ENCODE peak calls at places on chromosomes 5 and 9, in seven cellular contexts. M is GM12865, H is AG10803, P is choroid plexus epithelial cell, L is OCI-LY7, T is epithelial cell of proximal tubule, F is H9. O is an unnamed sample.

GRCh38 chr9:113668057-113668456 is 204.5 kb downstream of the RGS3 start:
- DNase-seq in P (no peak), L (no peak), M (no peak), H (peak), T (no peak), F (no peak), O (no peak)

GRCh38 chr9:124770359-124771020 is 621 bp downstream of the NR6A1 start:
- DNase-seq in T (no peak), P (no peak), H (no peak), L (peak), M (peak), F (no peak), O (no peak)

GRCh38 chr5:52760695-52761366 is 26.9 kb upstream of the ITGA1 start:
- DNase-seq in P (no peak), M (no peak), T (no peak), F (no peak), L (no peak), H (no peak), O (no peak)

GRCh38 chr5:134136771-134137170 is 22.3 kb downstream of the TCF7 start:
- DNase-seq in H (no peak), M (no peak), L (no peak), T (no peak), F (peak), P (no peak), O (no peak)

GRCh38 chr5:40442346-40442745 is 237.4 kb upstream of the PTGER4 start:
- DNase-seq in P (peak), M (no peak), H (peak), T (peak), L (no peak), F (no peak), O (no peak)

GRCh38 chr5:119363936-119364335 is 8.1 kb downstream of the TNFAIP8 start:
- DNase-seq in F (no peak), L (no peak), T (no peak), P (no peak), M (peak), H (no peak), O (no peak)

GRCh38 chr5:99033014-99033931 is 104.5 kb upstream of the CHD1 start:
- DNase-seq in P (peak), M (no peak), T (no peak), F (no peak), L (no peak), H (no peak), O (no peak)

GRCh38 chr9:126805546-126806262 is 864 bp downstream of the ZBTB43 start:
- DNase-seq in H (peak), T (no peak), P (peak), F (no peak), M (peak), L (peak), O (peak)

GRCh38 chr9:84668204-84669007 is 1.1 kb upstream of the NTRK2 start:
- DNase-seq in P (peak), L (no peak), T (no peak), M (peak), H (peak), F (peak), O (peak)

GRCh38 chr9:124661184-124661755 is 109.8 kb downstream of the NR6A1 start:
- DNase-seq in H (no peak), P (peak), T (no peak), L (no peak), F (no peak), M (no peak), O (no peak)

GRCh38 chr5:11733185-11733839 is 170.9 kb downstream of the CTNND2 start:
- DNase-seq in F (no peak), L (no peak), T (no peak), M (no peak), P (no peak), H (no peak), O (no peak)

GRCh38 chr9:99561435-99562262 is 260.0 kb upstream of the NR4A3 start:
- DNase-seq in H (no peak), M (no peak), L (no peak), P (no peak), F (no peak), T (no peak), O (no peak)

GRCh38 chr5:64594601-64595518 is 89.0 kb downstream of the RGS7BP start:
- DNase-seq in T (no peak), M (peak), P (peak), L (peak), H (no peak), F (peak), O (no peak)

GRCh38 chr9:36833954-36834353 is 200.1 kb downstream of the PAX5 start:
- DNase-seq in T (no peak), F (peak), P (no peak), M (no peak), L (peak), H (no peak), O (no peak)

GRCh38 chr5:13658761-13659160 is 285.7 kb downstream of the DNAH5 start:
- DNase-seq in M (no peak), L (no peak), T (no peak), F (no peak), H (no peak), P (no peak), O (no peak)

GRCh38 chr5:149125386-149125891 is 15.9 kb upstream of the ABLIM3 start:
- DNase-seq in F (peak), T (no peak), H (no peak), M (no peak), P (peak), L (no peak), O (no peak)

GRCh38 chr5:61394078-61394701 is 62.1 kb downstream of the ZSWIM6 start:
- DNase-seq in T (no peak), M (no peak), H (no peak), L (no peak), P (no peak), F (no peak), O (no peak)

GRCh38 chr5:53327811-53328331 is 152.6 kb upstream of the FST start:
- DNase-seq in L (no peak), H (no peak), T (no peak), P (no peak), M (no peak), F (no peak), O (no peak)

GRCh38 chr9:35220659-35221338 is 59.0 kb downstream of the UNC13B start:
- DNase-seq in T (no peak), H (no peak), F (no peak), M (no peak), L (no peak), P (no peak), O (no peak)

GRCh38 chr9:96505316-96505991 is 55.5 kb downstream of the HABP4 start:
- DNase-seq in T (no peak), M (no peak), L (no peak), F (no peak), H (peak), P (no peak), O (no peak)

GRCh38 chr5:31036407-31036806 is 157.1 kb upstream of the CDH6 start:
- DNase-seq in M (no peak), P (peak), F (no peak), L (no peak), T (no peak), H (no peak), O (no peak)

GRCh38 chr5:35922468-35922867 is 16.0 kb downstream of the CAPSL start:
- DNase-seq in T (no peak), H (no peak), F (no peak), P (no peak), M (no peak), L (no peak), O (no peak)

GRCh38 chr5:112918679-112919078 is 3.3 kb downstream of the REEP5 start:
- DNase-seq in M (no peak), T (peak), H (no peak), F (no peak), P (peak), L (no peak), O (no peak)

GRCh38 chr5:40071870-40072269 is 607.8 kb upstream of the PTGER4 start:
- DNase-seq in T (peak), L (no peak), F (no peak), M (no peak), P (peak), H (peak), O (no peak)

GRCh38 chr9:30250872-30251271 is 2133.6 kb upstream of the ACO1 start:
- DNase-seq in L (no peak), H (no peak), F (no peak), T (no peak), M (no peak), P (no peak), O (no peak)

GRCh38 chr5:10301842-10302610 is 5.7 kb downstream of the CMBL start:
- DNase-seq in P (no peak), H (no peak), F (no peak), L (no peak), M (no peak), T (peak), O (no peak)

GRCh38 chr5:94645053-94645452 is 26.6 kb downstream of the SLF1 start:
- DNase-seq in F (no peak), L (no peak), T (no peak), M (no peak), P (no peak), H (no peak), O (no peak)

GRCh38 chr5:55306641-55307382 is 682 bp downstream of the DHX29 start:
- DNase-seq in P (no peak), L (peak), F (no peak), M (peak), T (no peak), H (no peak), O (peak)

GRCh38 chr5:78718827-78719226 is 70.3 kb upstream of the LHFPL2 start:
- DNase-seq in M (no peak), T (no peak), L (peak), H (no peak), F (no peak), P (no peak), O (no peak)

DNA sequence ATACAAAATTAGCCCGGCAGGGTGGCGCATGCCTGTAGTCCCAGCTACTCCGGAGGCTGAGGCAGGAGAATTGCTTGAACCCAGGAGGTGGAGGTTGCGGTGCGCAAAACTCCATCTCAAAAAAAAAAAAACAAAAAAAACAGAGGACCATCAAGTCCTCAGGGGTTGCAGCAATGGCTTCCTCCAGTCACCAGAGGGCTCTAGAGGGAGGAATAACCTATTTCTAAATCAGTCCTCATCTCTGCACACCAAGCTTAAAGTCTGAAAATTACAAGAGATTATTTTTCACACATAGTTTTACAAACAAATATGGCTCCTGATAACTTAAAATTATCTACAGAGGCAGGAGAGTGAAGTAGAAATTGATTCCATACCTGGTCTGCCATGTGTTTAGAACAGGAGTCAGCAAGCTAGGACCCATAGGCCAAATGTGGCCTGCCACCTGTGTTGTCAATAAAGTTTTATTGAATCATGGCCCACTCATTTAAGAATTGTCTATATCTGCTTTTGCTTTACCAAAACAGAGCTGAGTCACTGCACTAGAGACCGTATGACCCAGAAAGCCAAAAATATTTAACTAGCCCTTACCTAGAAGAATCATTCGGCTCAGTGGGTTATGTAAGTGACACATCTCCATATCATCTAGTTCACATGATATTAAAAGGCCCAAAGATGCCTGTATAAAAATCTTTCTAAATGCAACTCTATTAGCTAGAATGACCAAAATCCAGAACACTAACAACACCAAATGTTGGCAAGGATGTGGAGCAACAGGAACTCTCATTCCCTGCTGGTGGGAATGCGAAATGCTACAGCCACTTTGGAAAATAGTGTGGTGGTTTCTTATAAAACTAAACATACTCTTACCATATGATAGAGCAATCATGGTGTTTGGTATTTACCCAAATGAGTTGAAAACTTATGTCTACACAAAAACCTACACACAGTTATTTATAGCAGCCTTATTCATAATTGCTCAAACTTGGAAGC is 207.7 kb downstream of the FRMD3 start:
- DNase-seq in T (no peak), L (peak), F (no peak), H (no peak), M (peak), P (peak), O (no peak)
- TF ChIP-seq CTCF in T (peak), L (peak), F (peak), H (peak), M (peak), P (peak), O (peak)

GRCh38 chr5:177546262-177546741 is 8.1 kb downstream of the FAM193B start:
- DNase-seq in F (no peak), H (peak), M (no peak), P (peak), T (peak), L (no peak), O (peak)
- TF ChIP-seq CTCF in F (no peak), H (peak), M (no peak), P (no peak), T (peak), L (no peak), O (peak)

DNA sequence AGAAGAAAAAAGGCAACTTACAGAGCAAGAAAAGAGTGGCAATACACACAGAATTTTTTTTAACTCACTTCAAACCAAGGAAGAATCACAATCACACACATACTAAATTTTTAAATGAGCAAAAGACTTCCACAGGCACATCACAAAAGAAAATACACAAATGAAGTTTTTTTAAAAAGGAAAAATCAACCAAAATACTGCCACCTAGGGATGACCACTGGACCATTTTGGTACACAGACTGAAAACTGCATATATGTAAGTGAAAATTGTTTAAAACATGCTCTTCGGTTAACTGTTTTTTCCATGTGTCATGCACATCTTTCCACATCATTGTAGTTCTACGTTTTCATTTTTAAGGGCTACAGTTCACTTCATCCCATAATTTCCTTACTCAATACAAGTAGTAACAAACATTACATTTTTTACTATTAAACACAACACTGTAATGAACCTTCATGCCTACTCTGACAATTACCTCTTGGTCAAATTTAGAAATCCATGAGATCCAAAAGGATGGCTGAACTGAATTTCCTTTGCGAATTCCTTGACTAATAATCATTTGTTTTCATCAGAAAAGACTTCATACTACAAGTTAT is 79.0 kb downstream of the FBXW11 start:
- DNase-seq in T (no peak), P (peak), L (peak), H (no peak), F (no peak), M (no peak), O (no peak)
- TF ChIP-seq CTCF in T (peak), P (peak), L (peak), H (peak), F (peak), M (no peak), O (peak)

GRCh38 chr9:136626066-136626725 is 36.5 kb upstream of the EGFL7 start:
- DNase-seq in P (no peak), H (no peak), F (no peak), L (no peak), M (no peak), T (no peak), O (no peak)

GRCh38 chr9:136627703-136628102 is 35.0 kb upstream of the EGFL7 start:
- DNase-seq in P (no peak), H (no peak), M (no peak), F (no peak), L (no peak), T (no peak), O (no peak)

GRCh38 chr9:136628287-136628686 is 34.4 kb upstream of the EGFL7 start:
- DNase-seq in T (no peak), F (no peak), M (no peak), H (no peak), L (no peak), P (no peak), O (no peak)

GRCh38 chr9:136625101-136626065 is 37.3 kb upstream of the EGFL7 start:
- DNase-seq in L (no peak), F (no peak), T (no peak), M (peak), H (peak), P (peak), O (peak)

GRCh38 chr9:136626740-136627642 is 35.7 kb upstream of the EGFL7 start:
- DNase-seq in M (no peak), P (no peak), H (no peak), T (no peak), F (no peak), L (no peak), O (no peak)
- TF ChIP-seq CTCF in M (no peak), P (peak), H (peak), T (no peak), F (peak), L (no peak), O (peak)

GRCh38 chr9:121610638-121610953 is 40.8 kb upstream of the DAB2IP start:
- DNase-seq in L (no peak), T (no peak), F (peak), P (no peak), M (no peak), H (no peak), O (no peak)
- TF ChIP-seq CTCF in L (peak), T (no peak), F (peak), P (no peak), M (no peak), H (no peak), O (no peak)

GRCh38 chr9:135375001-135375400 is 104.6 kb upstream of the PPP1R26 start:
- DNase-seq in M (no peak), P (no peak), L (no peak), F (no peak), T (no peak), H (no peak), O (no peak)
- TF ChIP-seq CTCF in M (no peak), P (no peak), L (no peak), F (no peak), T (no peak), H (no peak), O (no peak)

GRCh38 chr9:136395345-136396218 is 4.4 kb downstream of the SNAPC4 start:
- DNase-seq in H (no peak), M (no peak), T (no peak), P (no peak), L (no peak), F (no peak), O (no peak)

GRCh38 chr9:136393531-136393930 is 6.4 kb downstream of the SNAPC4 start:
- DNase-seq in P (no peak), M (no peak), L (no peak), F (no peak), H (no peak), T (no peak), O (no peak)

GRCh38 chr9:136396219-136396515 is 3.8 kb downstream of the SNAPC4 start:
- DNase-seq in L (no peak), F (no peak), T (no peak), H (no peak), P (no peak), M (no peak), O (no peak)

GRCh38 chr9:136392538-136393449 is 7.2 kb downstream of the SNAPC4 start:
- DNase-seq in L (no peak), P (no peak), M (no peak), T (no peak), F (no peak), H (no peak), O (no peak)

DNA sequence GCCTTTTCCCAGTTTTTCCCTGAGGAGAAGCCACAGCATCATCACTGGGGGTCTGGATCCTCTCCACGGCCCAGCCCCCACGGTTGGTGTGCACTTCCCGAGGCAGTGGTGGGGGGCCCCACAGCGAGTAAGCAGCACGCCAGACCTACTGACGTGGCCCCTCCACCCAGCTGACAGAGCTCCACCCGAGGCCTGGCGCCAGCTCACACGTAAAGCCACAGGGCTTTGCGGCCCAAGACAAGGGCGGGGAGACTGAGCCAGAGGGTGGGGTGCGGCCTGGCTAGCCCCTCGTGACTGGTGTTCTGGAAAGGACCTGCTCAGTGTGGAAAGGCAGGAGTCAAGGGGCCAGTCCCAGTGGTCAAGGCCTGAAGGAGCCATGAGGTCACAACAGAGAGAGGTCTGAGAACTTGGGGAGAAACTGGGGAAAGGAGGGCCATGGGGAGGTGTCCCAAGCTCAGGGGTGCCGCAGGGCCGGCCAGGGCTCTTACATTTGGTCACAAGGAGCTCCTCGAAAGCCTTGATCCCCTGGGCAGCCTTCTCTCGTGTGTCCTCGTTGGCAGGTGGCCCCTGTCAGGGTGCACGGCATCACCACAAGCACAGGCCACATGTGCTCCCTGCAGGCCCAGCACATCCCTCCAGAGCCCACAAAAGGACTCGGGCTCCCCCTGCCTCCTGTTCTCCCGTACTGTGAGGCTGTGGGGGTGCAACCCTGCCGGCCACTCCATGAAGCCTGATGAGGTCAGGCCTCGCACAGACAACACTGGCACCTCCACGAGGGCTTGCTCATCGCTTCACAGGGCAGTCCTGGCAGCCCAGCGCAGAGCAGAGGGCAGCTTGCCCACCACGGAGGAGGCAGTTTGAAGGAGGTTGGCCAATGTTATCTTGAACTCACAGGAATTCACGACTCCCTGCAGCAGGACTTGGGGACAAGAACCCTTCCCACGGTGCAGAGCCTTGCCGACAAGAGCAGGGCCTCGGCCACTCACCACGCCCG is 5.4 kb downstream of the SNAPC4 start:
- DNase-seq in F (no peak), H (no peak), L (no peak), M (no peak), T (no peak), P (no peak), O (no peak)
- TF ChIP-seq CTCF in F (no peak), H (no peak), L (no peak), M (no peak), T (no peak), P (no peak), O (no peak)

O was measured in HFFc6.